ENCODE peak calls at places on chromosomes 5 and 9, in four cellular contexts. D is neural progenitor cell, H is HCT116, X is GM23248. T is an unnamed sample.

GRCh38 chr9:34577635-34578240 is 11.8 kb downstream of the CNTFR start:
- DNase-seq in H (no peak), X (no peak), D (peak), T (no peak)

GRCh38 chr5:171270136-171270535 is 38.9 kb upstream of the TLX3 start:
- DNase-seq in H (no peak), X (peak), D (no peak), T (no peak)

GRCh38 chr9:122949696-122950095 is 8.9 kb downstream of the RABGAP1 start:
- DNase-seq in H (no peak), D (no peak), X (no peak), T (no peak)

GRCh38 chr9:4435197-4435596 is 55.1 kb upstream of the SLC1A1 start:
- DNase-seq in D (no peak), X (peak), H (no peak), T (no peak)

GRCh38 chr5:134526483-134527155 is 1.1 kb downstream of the JADE2 start:
- DNase-seq in X (peak), H (peak), D (peak), T (peak)

GRCh38 chr9:91898451-91899433 is 51.3 kb downstream of the ROR2 start:
- DNase-seq in X (peak), H (no peak), D (peak), T (peak)

GRCh38 chr9:83563360-83563759 is 25.2 kb upstream of the FRMD3 start:
- DNase-seq in H (no peak), D (no peak), X (no peak), T (no peak)

GRCh38 chr5:541148-541887 is 17.1 kb upstream of the SLC9A3 start:
- DNase-seq in D (peak), H (no peak), X (no peak), T (peak)

GRCh38 chr5:73673161-73673591 is 47.2 kb downstream of the ARHGEF28 start:
- DNase-seq in H (no peak), X (peak), D (no peak), T (no peak)

GRCh38 chr9:108704156-108704852 is 151.5 kb downstream of the ACTL7B start:
- DNase-seq in H (no peak), D (no peak), X (peak), T (no peak)

DNA sequence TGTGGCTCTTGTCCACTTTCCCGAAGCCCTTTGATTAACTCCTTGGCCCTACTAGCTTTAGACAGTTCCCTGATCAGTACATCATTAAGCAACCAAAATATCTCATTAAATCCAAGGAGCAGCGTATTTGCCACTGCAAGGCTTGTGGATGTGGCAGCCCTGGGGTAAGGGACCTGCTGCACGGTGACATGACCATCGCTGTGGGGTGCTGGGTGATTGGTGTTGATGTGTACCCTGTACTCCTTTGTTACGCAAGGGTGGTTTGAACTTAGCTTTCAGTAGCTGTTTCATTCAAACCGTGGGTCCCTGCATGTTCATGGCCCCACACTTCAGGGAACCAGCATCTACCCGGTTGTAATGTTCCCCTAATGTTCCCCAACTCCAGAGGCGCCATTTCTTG is 41.0 kb downstream of the OTULIN start:
- DNase-seq in X (no peak), H (no peak), D (no peak), T (no peak)
- H3K9ac ChIP-seq in X (no peak), H (no peak), D (no peak), T (no peak)

GRCh38 chr9:98862936-98863335 is 55.5 kb downstream of the GALNT12 start:
- DNase-seq in D (no peak), X (no peak), H (no peak), T (no peak)
- H3K9ac ChIP-seq in D (no peak), X (peak), H (no peak), T (no peak)

GRCh38 chr9:69097923-69098593 is 62.5 kb downstream of the FXN start:
- DNase-seq in H (no peak), D (no peak), X (no peak), T (no peak)
- H3K9ac ChIP-seq in H (no peak), D (no peak), X (no peak), T (no peak)

GRCh38 chr9:94156549-94157407 is 72.5 kb downstream of the PTPDC1 start:
- DNase-seq in X (peak), D (no peak), H (no peak), T (no peak)
- H3K9ac ChIP-seq in X (no peak), D (no peak), H (no peak), T (no peak)

GRCh38 chr5:14184725-14185124 is 41.6 kb downstream of the TRIO start:
- DNase-seq in X (peak), H (no peak), D (no peak), T (no peak)
- H3K9ac ChIP-seq in X (peak), H (peak), D (no peak), T (no peak)

GRCh38 chr9:70607329-70607728 is 192.9 kb upstream of the KLF9 start:
- DNase-seq in H (no peak), X (no peak), D (no peak), T (no peak)
- H3K9ac ChIP-seq in H (no peak), X (no peak), D (no peak), T (no peak)

GRCh38 chr5:170057311-170057710 is 48.4 kb upstream of the FOXI1 start:
- DNase-seq in X (peak), H (no peak), D (no peak), T (no peak)
- H3K9ac ChIP-seq in X (no peak), H (no peak), D (no peak), T (no peak)

GRCh38 chr5:177593511-177593910 is 1.5 kb downstream of the TMED9 start:
- DNase-seq in H (no peak), D (no peak), X (no peak), T (no peak)

GRCh38 chr5:177592905-177593304 is 902 bp downstream of the TMED9 start:
- DNase-seq in X (no peak), D (no peak), H (no peak), T (no peak)

GRCh38 chr5:177590406-177590805 is 1.6 kb upstream of the TMED9 start:
- DNase-seq in H (no peak), D (no peak), X (no peak), T (no peak)

GRCh38 chr5:177592010-177592834 is at the start of gene TMED9:
- DNase-seq in H (peak), D (peak), X (peak), T (peak)

DNA sequence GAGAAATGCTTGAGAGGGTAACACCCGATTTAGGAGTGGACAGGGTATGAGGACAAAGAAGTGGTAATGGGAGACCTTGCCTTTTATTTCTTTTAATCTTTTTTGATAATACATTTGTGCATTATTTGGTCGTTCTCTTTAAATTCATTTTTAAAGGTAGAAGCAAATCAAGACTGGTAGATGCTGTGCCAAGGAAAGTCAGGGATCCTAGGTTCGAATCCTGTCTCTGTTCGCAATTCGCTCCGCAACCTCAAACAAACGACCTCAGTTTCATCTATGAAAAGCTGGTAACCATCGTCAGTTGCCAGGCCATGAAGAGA is 353 bp upstream of the TMED9 start:
- DNase-seq in H (no peak), X (no peak), D (no peak), T (no peak)
- H3K9ac ChIP-seq in H (no peak), X (peak), D (no peak), T (no peak)

T was measured in Karpas-422.